ENCODE peak calls at places on chromosome X, in five cellular contexts. R is EL, F is GM13976, E is NCI-H1092, P is iPS DF 19.7. Z is an unnamed sample.

GRCh38 chrX:47958943-47959342 is 44.8 kb downstream of the ZNF182 start:
- DNase-seq in E (peak; percentile 1), R (peak; percentile 4), P (peak; percentile 12), F (peak; percentile 18), Z (no peak)

GRCh38 chrX:1147641-1148515 is 64.6 kb downstream of the CRLF2 start:
- DNase-seq in F (no peak), E (no peak), P (no peak), R (no peak), Z (no peak)

GRCh38 chrX:128464091-128464490 is 411.9 kb upstream of the ACTRT1 start:
- DNase-seq in R (no peak), E (no peak), P (no peak), F (no peak), Z (no peak)

GRCh38 chrX:51496501-51497291 is at the start of gene NUDT11:
- DNase-seq in P (no peak), F (peak; percentile 55), E (peak; percentile 87), R (peak; percentile 60), Z (no peak)

GRCh38 chrX:115413246-115413878 is 123.8 kb downstream of the LUZP4 start:
- DNase-seq in F (no peak), P (no peak), R (peak; percentile 49), E (no peak), Z (no peak)

GRCh38 chrX:44974462-44974861 is 101.5 kb downstream of the KDM6A start:
- DNase-seq in P (no peak), F (no peak), R (peak; percentile 30), E (no peak), Z (no peak)

GRCh38 chrX:2928583-2929434 is at the start of gene ARSD:
- DNase-seq in F (peak; percentile 72), R (peak; percentile 86), P (no peak), E (no peak), Z (peak; percentile 95)

GRCh38 chrX:132757066-132757623 is 201.3 kb downstream of the HS6ST2 start:
- DNase-seq in E (no peak), P (no peak), R (no peak), F (no peak), Z (no peak)

GRCh38 chrX:100980608-100981497 is 11.3 kb downstream of the ARL13A start:
- DNase-seq in F (no peak), P (no peak), R (peak; percentile 87), E (no peak), Z (no peak)

GRCh38 chrX:23008431-23009099 is 8.8 kb downstream of the DDX53 start:
- DNase-seq in E (no peak), P (no peak), F (no peak), R (peak; percentile 25), Z (no peak)

GRCh38 chrX:131746491-131746968 is 202.7 kb downstream of the OR13H1 start:
- DNase-seq in P (no peak), R (no peak), F (peak; percentile 17), E (peak; percentile 81), Z (no peak)

GRCh38 chrX:69362354-69362753 is 141.8 kb upstream of the NALF2 start:
- DNase-seq in P (no peak), F (no peak), E (no peak), R (peak; percentile 33), Z (no peak)

GRCh38 chrX:68238568-68238967 is 194.7 kb downstream of the OPHN1 start:
- DNase-seq in R (no peak), F (no peak), P (no peak), E (no peak), Z (no peak)

GRCh38 chrX:41026326-41027136 is 58.7 kb upstream of the USP9X start:
- DNase-seq in R (no peak), E (no peak), F (no peak), P (no peak), Z (no peak)

GRCh38 chrX:118240359-118240758 is 105.5 kb upstream of the WDR44 start:
- DNase-seq in R (no peak), F (no peak), P (no peak), E (no peak), Z (no peak)

GRCh38 chrX:24100713-24101112 is 46.0 kb downstream of the EIF2S3 start:
- DNase-seq in E (no peak), F (no peak), R (peak; percentile 41), P (no peak), Z (no peak)

GRCh38 chrX:154735695-154736393 is 15.0 kb downstream of the GAB3 start:
- DNase-seq in P (no peak), E (no peak), F (no peak), R (peak; percentile 87), Z (no peak)

GRCh38 chrX:106917830-106918500 is 2.2 kb upstream of the CLDN2 start:
- DNase-seq in F (no peak), R (peak; percentile 81), P (no peak), E (no peak), Z (no peak)

GRCh38 chrX:55486736-55487135 is 2.9 kb downstream of the USP51 start:
- DNase-seq in E (peak; percentile 16), P (no peak), R (peak; percentile 44), F (no peak), Z (no peak)

GRCh38 chrX:21305799-21306336 is 68.3 kb upstream of the CNKSR2 start:
- DNase-seq in R (no peak), P (no peak), E (no peak), F (no peak), Z (no peak)

GRCh38 chrX:118727686-118728339 is 407 bp downstream of the IL13RA1 start:
- DNase-seq in E (no peak), P (no peak), F (peak; percentile 28), R (peak; percentile 33), Z (peak; percentile 73)

GRCh38 chrX:118523920-118524319 is 28.3 kb downstream of the DOCK11 start:
- DNase-seq in P (no peak), E (no peak), F (no peak), R (no peak), Z (no peak)

GRCh38 chrX:105872921-105873320 is 50.6 kb downstream of the NRK start:
- DNase-seq in P (no peak), F (no peak), R (no peak), E (peak; percentile 6), Z (no peak)

Z was measured in suprapubic skin.